ENCODE peak calls at places on chromosome 13, in six cellular contexts. C, J, I, P, U and E are unnamed samples.

GRCh38 chr13:111241006-111241755 is 79.3 kb upstream of the TEX29 start:
- DNase-seq in C (no peak), J (no peak), I (no peak), P (no peak), U (no peak), E (no peak)

GRCh38 chr13:82294226-82294625 is 1588.0 kb downstream of the SLITRK1 start:
- DNase-seq in C (no peak), J (no peak), I (no peak), P (peak), U (no peak), E (no peak)

GRCh38 chr13:27425918-27426630 is 1.7 kb downstream of the GTF3A start:
- DNase-seq in C (peak), J (peak), I (peak), P (peak), U (peak), E (peak)

GRCh38 chr13:101065314-101065713 is 351.0 kb downstream of the NALCN start:
- DNase-seq in C (peak), J (peak), I (peak), P (no peak), U (no peak), E (peak)

GRCh38 chr13:22483276-22483675 is 697.5 kb upstream of the SGCG start:
- DNase-seq in C (no peak), J (no peak), I (no peak), P (no peak), U (no peak), E (no peak)

GRCh38 chr13:85798999-85799646 is at the start of gene SLITRK6:
- DNase-seq in C (peak), J (peak), I (peak), P (peak), U (no peak), E (peak)

GRCh38 chr13:28339419-28339818 is 155.5 kb downstream of the FLT1 start:
- DNase-seq in C (peak), J (peak), I (no peak), P (no peak), U (no peak), E (no peak)

GRCh38 chr13:49403966-49404365 is 39.9 kb downstream of the CAB39L start:
- DNase-seq in C (no peak), J (no peak), I (no peak), P (no peak), U (no peak), E (no peak)

GRCh38 chr13:93967286-93967685 is 512.2 kb downstream of the DCT start:
- DNase-seq in C (no peak), J (no peak), I (no peak), P (no peak), U (no peak), E (no peak)

GRCh38 chr13:62598708-62599107 is 1183.1 kb upstream of the PCDH20 start:
- DNase-seq in C (no peak), J (peak), I (no peak), P (no peak), U (no peak), E (no peak)

GRCh38 chr13:51525567-51526165 is 58.6 kb upstream of the WDFY2 start:
- DNase-seq in C (peak), J (peak), I (no peak), P (no peak), U (no peak), E (no peak)

GRCh38 chr13:66586489-66586888 is 643.6 kb downstream of the PCDH9 start:
- DNase-seq in C (no peak), J (peak), I (peak), P (no peak), U (no peak), E (no peak)

GRCh38 chr13:59236309-59236939 is 927.3 kb downstream of the DIAPH3 start:
- DNase-seq in C (no peak), J (no peak), I (no peak), P (no peak), U (no peak), E (no peak)

GRCh38 chr13:50448535-50448981 is 394.9 kb downstream of the DLEU7 start:
- DNase-seq in C (no peak), J (no peak), I (no peak), P (no peak), U (no peak), E (no peak)

GRCh38 chr13:41835871-41836270 is 125.0 kb downstream of the VWA8 start:
- DNase-seq in C (peak), J (peak), I (peak), P (no peak), U (no peak), E (no peak)

GRCh38 chr13:68872338-68872737 is 1235.3 kb upstream of the ATXN8OS start:
- DNase-seq in C (no peak), J (no peak), I (no peak), P (no peak), U (no peak), E (no peak)

GRCh38 chr13:39051157-39051556 is 12.9 kb downstream of the NHLRC3 start:
- DNase-seq in C (peak), J (peak), I (peak), P (no peak), U (no peak), E (peak)

GRCh38 chr13:86877449-86877848 is 793.7 kb upstream of the SLITRK5 start:
- DNase-seq in C (no peak), J (no peak), I (no peak), P (no peak), U (no peak), E (no peak)